ENCODE peak calls at places on chromosomes 11 and 22, in eight cellular contexts. C, P, K, D, V, X, F and U are unnamed samples.

GRCh38 chr11:119789766-119790407 is 60.9 kb upstream of the NECTIN1 start:
- DNase-seq in P (no peak), K (peak; percentile 36), X (peak; percentile 34), D (no peak), C (no peak), V (no peak), F (no peak), U (no peak)

GRCh38 chr11:15493066-15493465 is 378.3 kb downstream of the INSC start:
- DNase-seq in X (no peak), C (no peak), F (no peak), V (no peak), D (no peak), K (no peak), P (peak; percentile 61), U (no peak)

GRCh38 chr11:47617417-47617809 is 23.2 kb upstream of the C1QTNF4 start:
- DNase-seq in D (no peak), X (no peak), K (no peak), V (peak; percentile 44), P (peak; percentile 76), F (no peak), C (no peak), U (no peak)

GRCh38 chr11:112235750-112236390 is 9.6 kb downstream of the PTS start:
- DNase-seq in X (no peak), V (no peak), K (no peak), C (no peak), P (no peak), F (no peak), D (no peak), U (no peak)

GRCh38 chr11:95305726-95306522 is 74.9 kb upstream of the SESN3 start:
- DNase-seq in P (no peak), K (no peak), X (no peak), C (no peak), D (no peak), V (no peak), F (no peak), U (no peak)

GRCh38 chr22:37659066-37659896 is 758 bp downstream of the PDXP start:
- DNase-seq in V (no peak), P (no peak), D (no peak), X (peak; percentile 84), K (peak; percentile 56), C (no peak), F (no peak), U (no peak)

GRCh38 chr22:45142376-45142775 is 21.3 kb upstream of the NUP50 start:
- DNase-seq in C (no peak), X (no peak), P (no peak), F (no peak), V (no peak), D (no peak), K (no peak), U (no peak)

GRCh38 chr11:36376315-36376887 is 80.3 kb downstream of the PRR5L start:
- DNase-seq in P (peak; percentile 62), F (no peak), K (no peak), C (no peak), V (no peak), D (no peak), X (peak; percentile 64), U (no peak)

GRCh38 chr11:36427876-36428275 is 82.2 kb downstream of the TRAF6 start:
- DNase-seq in X (no peak), P (no peak), F (no peak), C (no peak), K (no peak), V (no peak), D (no peak), U (no peak)

GRCh38 chr11:13251961-13252360 is 25.6 kb upstream of the BMAL1 start:
- DNase-seq in K (no peak), V (no peak), P (no peak), F (no peak), X (no peak), D (no peak), C (no peak), U (no peak)

GRCh38 chr11:61682093-61682732 is 2.0 kb downstream of the DAGLA start:
- DNase-seq in V (no peak), F (no peak), K (no peak), X (no peak), D (no peak), P (peak; percentile 40), C (no peak), U (no peak)

GRCh38 chr11:118436639-118437045 is 350 bp downstream of the KMT2A start:
- DNase-seq in K (peak; percentile 56), F (no peak), P (peak; percentile 21), X (peak; percentile 53), V (no peak), D (no peak), C (no peak), U (no peak)

GRCh38 chr11:2525166-2525861 is 80.5 kb downstream of the KCNQ1 start:
- DNase-seq in K (peak; percentile 37), F (no peak), V (no peak), D (no peak), C (no peak), P (no peak), X (peak; percentile 44), U (no peak)

GRCh38 chr11:36214484-36214883 is 74.7 kb downstream of the COMMD9 start:
- DNase-seq in V (no peak), P (no peak), C (no peak), X (no peak), F (no peak), D (no peak), K (no peak), U (no peak)

GRCh38 chr11:77088236-77089003 is 14.2 kb upstream of the OMP start:
- DNase-seq in C (no peak), K (no peak), X (peak; percentile 35), V (no peak), D (no peak), F (peak; percentile 83), P (no peak), U (no peak)

GRCh38 chr11:63906585-63906984 is 10.4 kb downstream of the RCOR2 start:
- DNase-seq in F (no peak), C (peak; percentile 62), P (no peak), K (no peak), X (no peak), D (peak; percentile 54), V (no peak), U (no peak)

DNA sequence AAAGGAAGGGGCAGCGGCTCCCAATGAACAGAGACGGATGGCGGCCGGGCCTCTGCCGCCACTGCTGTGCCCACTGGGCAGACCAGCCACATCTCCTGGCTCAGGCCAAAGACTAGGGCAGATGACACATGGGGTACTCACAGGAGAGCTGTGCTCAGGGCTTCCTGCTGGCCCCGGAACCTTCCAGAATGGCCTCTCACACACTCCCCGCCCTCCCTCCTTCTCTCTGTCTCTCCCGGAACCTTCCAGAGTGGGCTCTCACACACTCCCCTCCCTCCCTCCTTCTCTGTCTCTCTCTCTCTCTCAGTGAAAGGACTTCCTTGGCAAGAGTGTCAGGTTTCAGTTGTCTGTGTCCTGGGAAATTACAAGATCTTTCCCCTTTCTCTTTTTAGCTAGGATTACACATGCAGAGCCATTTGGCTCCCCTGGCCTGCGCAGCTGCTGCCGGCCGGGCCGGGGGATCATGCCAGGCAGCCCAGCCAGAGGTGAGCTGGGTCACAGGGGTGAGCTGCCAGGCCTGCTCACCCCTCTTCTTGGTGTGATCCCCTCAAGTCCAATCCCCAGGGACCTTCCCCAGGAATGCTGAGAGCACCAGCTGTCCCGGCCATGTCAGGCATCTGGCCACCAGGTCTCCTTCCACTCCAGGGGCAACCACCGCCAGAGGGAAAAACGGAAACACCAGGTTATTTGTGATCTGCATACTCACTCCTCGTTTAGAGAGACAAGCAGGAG is 45.3 kb upstream of the ADA2 start:
- DNase-seq in V (no peak), F (no peak), C (no peak), K (no peak), P (peak; percentile 52), X (no peak), D (no peak), U (no peak)
- H3K27ac ChIP-seq in V (no peak overlapping the region), F (peak overlapping the region; percentile 32), C (no peak overlapping the region), K (peak overlapping the region; percentile 58), P (no peak overlapping the region), X (peak overlapping the region; percentile 13), D (no peak overlapping the region), U (no peak overlapping the region)

GRCh38 chr11:45147017-45147728 is 734 bp downstream of the PRDM11 start:
- DNase-seq in F (peak; percentile 95), X (peak; percentile 97), V (peak; percentile 84), K (peak; percentile 97), P (peak; percentile 96), C (peak; percentile 91), D (peak; percentile 92), U (peak; percentile 75)
- H3K27ac ChIP-seq in F (peak overlapping the region; percentile 94), X (peak overlapping the region; percentile 93), V (peak overlapping the region; percentile 47), K (peak overlapping the region; percentile 84), P (peak overlapping the region; percentile 26), C (peak overlapping the region; percentile 86), D (no peak overlapping the region), U (no peak overlapping the region)

GRCh38 chr11:66867425-66868040 is 10.7 kb downstream of the LRFN4 start:
- DNase-seq in D (no peak), P (no peak), K (no peak), V (no peak), X (no peak), F (no peak), C (no peak), U (no peak)
- H3K27ac ChIP-seq in D (no peak overlapping the region), P (no peak overlapping the region), K (no peak overlapping the region), V (no peak overlapping the region), X (no peak overlapping the region), F (no peak overlapping the region), C (no peak overlapping the region), U (no peak overlapping the region)

GRCh38 chr11:107953506-107953905 is 25.3 kb downstream of the RAB39A start:
- DNase-seq in D (no peak), F (no peak), C (no peak), K (no peak), X (no peak), V (no peak), P (no peak), U (no peak)

GRCh38 chr11:107956543-107956942 is 28.3 kb downstream of the RAB39A start:
- DNase-seq in P (no peak), C (no peak), F (no peak), X (no peak), D (no peak), V (no peak), K (no peak), U (no peak)

GRCh38 chr11:107947904-107948303 is 19.7 kb downstream of the RAB39A start:
- DNase-seq in C (no peak), K (no peak), P (no peak), D (no peak), V (no peak), X (no peak), F (no peak), U (no peak)

GRCh38 chr11:107951105-107951504 is 22.9 kb downstream of the RAB39A start:
- DNase-seq in F (no peak), K (no peak), P (no peak), C (no peak), X (no peak), D (no peak), V (no peak), U (no peak)
- H3K27ac ChIP-seq in F (no peak overlapping the region), K (no peak overlapping the region), P (no peak overlapping the region), C (no peak overlapping the region), X (no peak overlapping the region), D (no peak overlapping the region), V (no peak overlapping the region), U (no peak overlapping the region)

GRCh38 chr11:69915501-69916250 is 96.5 kb upstream of the FGF3 start:
- DNase-seq in F (peak; percentile 66), C (no peak), K (peak; percentile 52), V (no peak), D (no peak), P (peak; percentile 55), X (peak; percentile 83), U (peak; percentile 70)
- H3K27ac ChIP-seq in F (no peak overlapping the region), C (no peak overlapping the region), K (no peak overlapping the region), V (peak overlapping the region; percentile 70), D (no peak overlapping the region), P (peak overlapping the region; percentile 56), X (peak overlapping the region; percentile 68), U (no peak overlapping the region)